ENCODE peak calls at places on chromosomes 3 and 15, in four cellular contexts. L is foreskin fibroblast; T is stimulated activated CD4-positive, alpha-beta T cell treated with anti-CD3 and anti-CD28 coated beads, TNF-alpha, amount 100 ng/mL, for 4 hours; M is fibroblast of lung. Z is an unnamed sample.

GRCh38 chr3:150786791-150787190 is 23.8 kb upstream of the SIAH2 start:
- DNase-seq in L (no peak), T (no peak), M (no peak), Z (no peak)

GRCh38 chr3:192901435-192901834 is 16.2 kb downstream of the MB21D2 start:
- DNase-seq in L (peak; percentile 91), T (no peak), M (peak; percentile 72), Z (no peak)

GRCh38 chr15:57418640-57419039 is 42.3 kb downstream of the CGNL1 start:
- DNase-seq in L (no peak), T (no peak), M (no peak), Z (no peak)

GRCh38 chr3:133699903-133700302 is 38.2 kb upstream of the TOPBP1 start:
- DNase-seq in L (no peak), T (no peak), M (no peak), Z (no peak)

GRCh38 chr15:48861813-48862431 is 16.0 kb upstream of the EID1 start:
- DNase-seq in L (peak; percentile 86), T (peak; percentile 18), M (peak; percentile 86), Z (peak; percentile 34)

GRCh38 chr3:133386876-133387275 is 13.0 kb upstream of the BFSP2 start:
- DNase-seq in L (no peak), T (no peak), M (no peak), Z (no peak)

GRCh38 chr3:94069242-94069813 is 6.5 kb downstream of the NSUN3 start:
- DNase-seq in L (peak; percentile 34), T (no peak), M (peak; percentile 57), Z (no peak)

GRCh38 chr3:69787436-69788168 is 48.3 kb downstream of the MITF start:
- DNase-seq in L (peak; percentile 80), T (no peak), M (peak; percentile 86), Z (no peak)

GRCh38 chr15:51424780-51425179 is 83.3 kb downstream of the GLDN start:
- DNase-seq in L (no peak), T (no peak), M (no peak), Z (no peak)

GRCh38 chr15:90991587-90992285 is 2.6 kb downstream of the PRC1 start:
- DNase-seq in L (no peak), T (no peak), M (no peak), Z (no peak)

GRCh38 chr3:64456674-64457073 is 231.1 kb downstream of the ADAMTS9 start:
- DNase-seq in L (no peak), T (no peak), M (no peak), Z (no peak)

GRCh38 chr15:91444656-91445055 is 344.6 kb downstream of the SV2B start:
- DNase-seq in L (no peak), T (no peak), M (no peak), Z (no peak)

GRCh38 chr3:99662838-99663570 is 24.6 kb downstream of the COL8A1 start:
- DNase-seq in L (no peak), T (no peak), M (no peak), Z (no peak)

GRCh38 chr15:98776607-98777281 is 128.4 kb downstream of the IGF1R start:
- DNase-seq in L (peak; percentile 63), T (no peak), M (peak; percentile 50), Z (peak; percentile 58)

GRCh38 chr3:148066787-148067186 is 630.9 kb upstream of the AGTR1 start:
- DNase-seq in L (no peak), T (no peak), M (no peak), Z (no peak)

GRCh38 chr3:171810278-171811058 is at the start of gene PLD1:
- DNase-seq in L (peak; percentile 90), T (no peak), M (peak; percentile 78), Z (peak; percentile 29)

GRCh38 chr15:75232826-75233503 is 25.2 kb upstream of the GOLGA6C start:
- DNase-seq in L (no peak), T (no peak), M (no peak), Z (no peak)

GRCh38 chr3:131125684-131126083 is 99.0 kb downstream of the NEK11 start:
- DNase-seq in L (no peak), T (no peak), M (no peak), Z (no peak)

GRCh38 chr3:161347726-161348125 is 23.6 kb downstream of the SPTSSB start:
- DNase-seq in L (peak; percentile 57), T (no peak), M (no peak), Z (no peak)

GRCh38 chr3:105827959-105828358 is 40.9 kb downstream of the CBLB start:
- DNase-seq in L (peak; percentile 90), T (no peak), M (peak; percentile 93), Z (no peak)

GRCh38 chr3:197023998-197024651 is 5.5 kb downstream of the MELTF start:
- DNase-seq in L (no peak), T (no peak), M (no peak), Z (no peak)

GRCh38 chr3:135456182-135456790 is 509.2 kb upstream of the PPP2R3A start:
- DNase-seq in L (no peak), T (no peak), M (no peak), Z (peak; percentile 59)

GRCh38 chr3:120348981-120349818 is at the start of gene LRRC58:
- DNase-seq in L (peak; percentile 99), T (peak; percentile 73), M (peak; percentile 95), Z (peak; percentile 76)

GRCh38 chr3:58084166-58084565 is 75.9 kb downstream of the FLNB start:
- DNase-seq in L (no peak), T (no peak), M (no peak), Z (no peak)

GRCh38 chr3:155211940-155212339 is 81.5 kb downstream of the STRIT1 start:
- DNase-seq in L (no peak), T (no peak), M (no peak), Z (no peak)

GRCh38 chr3:24166518-24166917 is 221.4 kb downstream of the NR1D2 start:
- DNase-seq in L (no peak), T (no peak), M (no peak), Z (peak; percentile 61)

GRCh38 chr3:53162672-53163458 is 1.9 kb downstream of the PRKCD start:
- DNase-seq in L (peak; percentile 36), T (peak; percentile 55), M (no peak), Z (no peak)

GRCh38 chr3:123072152-123072551 is 5.3 kb downstream of the PDIA5 start:
- DNase-seq in L (no peak), T (no peak), M (no peak), Z (no peak)

GRCh38 chr15:62792960-62793758 is 249.4 kb upstream of the TPM1 start:
- DNase-seq in L (no peak), T (no peak), M (no peak), Z (no peak)

GRCh38 chr3:142027295-142027694 is 122.0 kb downstream of the TFDP2 start:
- DNase-seq in L (peak; percentile 8), T (no peak), M (peak; percentile 18), Z (no peak)

GRCh38 chr15:84633311-84634227 is 20.5 kb downstream of the WDR73 start:
- DNase-seq in L (peak; percentile 88), T (peak; percentile 46), M (peak; percentile 68), Z (peak; percentile 12)

GRCh38 chr3:14892226-14892625 is 55.2 kb upstream of the NR2C2 start:
- DNase-seq in L (no peak), T (no peak), M (no peak), Z (no peak)

GRCh38 chr3:164890061-164890460 is 188.2 kb downstream of the SI start:
- DNase-seq in L (no peak), T (no peak), M (no peak), Z (no peak)

GRCh38 chr15:25900901-25901300 is 37.8 kb upstream of the ATP10A start:
- DNase-seq in L (peak; percentile 51), T (no peak), M (peak; percentile 22), Z (no peak)

GRCh38 chr3:138974467-138974866 is 27.4 kb downstream of the FOXL2NB start:
- DNase-seq in L (peak; percentile 44), T (no peak), M (no peak), Z (no peak)

Z was measured in NCI-H2227 treated with DMSO at 0.1 percent for 48 hours.